ENCODE peak calls at places on chromosome 10, in six cellular contexts. One of them, this sample, is unnamed.

GRCh38 chr10:124383496-124383895 is 35.2 kb downstream of the OAT start:
- DNase-seq in H1: no peak
- DNase-seq in mesenchymal stem cell: no peak
- DNase-seq in neuronal stem cell: no peak
- DNase-seq in mesendoderm: no peak
- DNase-seq in IMR-90: no peak
- DNase-seq in this sample: no peak

GRCh38 chr10:72567884-72568283 is 58.0 kb downstream of the MICU1 start:
- DNase-seq in mesendoderm: peak
- DNase-seq in neuronal stem cell: no peak
- DNase-seq in IMR-90: no peak
- DNase-seq in H1: no peak
- DNase-seq in mesenchymal stem cell: no peak
- DNase-seq in this sample: no peak

GRCh38 chr10:98172073-98172472 is 37.6 kb downstream of the R3HCC1L start:
- DNase-seq in IMR-90: no peak
- DNase-seq in mesenchymal stem cell: no peak
- DNase-seq in mesendoderm: no peak
- DNase-seq in H1: no peak
- DNase-seq in neuronal stem cell: no peak
- DNase-seq in this sample: no peak

GRCh38 chr10:86651021-86651471 is 3.3 kb upstream of the OPN4 start:
- DNase-seq in mesenchymal stem cell: no peak
- DNase-seq in H1: no peak
- DNase-seq in mesendoderm: no peak
- DNase-seq in IMR-90: no peak
- DNase-seq in neuronal stem cell: no peak
- DNase-seq in this sample: peak

GRCh38 chr10:1358860-1359598 is 302.8 kb downstream of the WDR37 start:
- DNase-seq in mesendoderm: no peak
- DNase-seq in mesenchymal stem cell: no peak
- DNase-seq in neuronal stem cell: no peak
- DNase-seq in IMR-90: no peak
- DNase-seq in H1: no peak
- DNase-seq in this sample: no peak

GRCh38 chr10:62183442-62183841 is 85.2 kb downstream of the RTKN2 start:
- DNase-seq in neuronal stem cell: no peak
- DNase-seq in mesenchymal stem cell: no peak
- DNase-seq in IMR-90: no peak
- DNase-seq in H1: no peak
- DNase-seq in mesendoderm: no peak
- DNase-seq in this sample: no peak

GRCh38 chr10:62594093-62594520 is 210.4 kb upstream of the ADO start:
- DNase-seq in H1: peak
- DNase-seq in mesendoderm: peak
- DNase-seq in neuronal stem cell: peak
- DNase-seq in mesenchymal stem cell: peak
- DNase-seq in IMR-90: peak
- DNase-seq in this sample: peak

GRCh38 chr10:62655337-62655994 is 149.1 kb upstream of the ADO start:
- DNase-seq in IMR-90: no peak
- DNase-seq in mesendoderm: no peak
- DNase-seq in mesenchymal stem cell: no peak
- DNase-seq in H1: no peak
- DNase-seq in neuronal stem cell: no peak
- DNase-seq in this sample: no peak

GRCh38 chr10:48306265-48306869 is at the start of gene MAPK8:
- DNase-seq in neuronal stem cell: peak
- DNase-seq in H1: peak
- DNase-seq in mesendoderm: peak
- DNase-seq in mesenchymal stem cell: peak
- DNase-seq in IMR-90: peak
- DNase-seq in this sample: peak
- H2BK120ac ChIP-seq in neuronal stem cell: no peak
- H2BK120ac ChIP-seq in H1: no peak
- H2BK120ac ChIP-seq in mesendoderm: no peak
- H2BK120ac ChIP-seq in mesenchymal stem cell: peak
- H2BK120ac ChIP-seq in IMR-90: peak
- H2BK120ac ChIP-seq in this sample: no peak

GRCh38 chr10:71218046-71218832 is 5.9 kb downstream of the UNC5B start:
- DNase-seq in mesendoderm: peak
- DNase-seq in IMR-90: peak
- DNase-seq in neuronal stem cell: no peak
- DNase-seq in H1: no peak
- DNase-seq in mesenchymal stem cell: peak
- DNase-seq in this sample: peak

GRCh38 chr10:71216751-71217265 is 4.4 kb downstream of the UNC5B start:
- DNase-seq in H1: no peak
- DNase-seq in mesenchymal stem cell: peak
- DNase-seq in mesendoderm: peak
- DNase-seq in neuronal stem cell: no peak
- DNase-seq in IMR-90: no peak
- DNase-seq in this sample: no peak

GRCh38 chr10:71217266-71218045 is 5.1 kb downstream of the UNC5B start:
- DNase-seq in mesenchymal stem cell: peak
- DNase-seq in mesendoderm: peak
- DNase-seq in neuronal stem cell: no peak
- DNase-seq in H1: no peak
- DNase-seq in IMR-90: no peak
- DNase-seq in this sample: peak

GRCh38 chr10:71219918-71220688 is 7.7 kb downstream of the UNC5B start:
- DNase-seq in mesenchymal stem cell: no peak
- DNase-seq in mesendoderm: no peak
- DNase-seq in neuronal stem cell: no peak
- DNase-seq in H1: no peak
- DNase-seq in IMR-90: no peak
- DNase-seq in this sample: no peak

GRCh38 chr10:71218833-71219120 is 6.4 kb downstream of the UNC5B start:
- DNase-seq in neuronal stem cell: no peak
- DNase-seq in mesenchymal stem cell: no peak
- DNase-seq in IMR-90: no peak
- DNase-seq in mesendoderm: no peak
- DNase-seq in H1: no peak
- DNase-seq in this sample: no peak
- H2BK120ac ChIP-seq in neuronal stem cell: no peak
- H2BK120ac ChIP-seq in mesenchymal stem cell: peak
- H2BK120ac ChIP-seq in IMR-90: no peak
- H2BK120ac ChIP-seq in mesendoderm: no peak
- H2BK120ac ChIP-seq in H1: no peak
- H2BK120ac ChIP-seq in this sample: no peak

GRCh38 chr10:29239569-29240472 is 49.0 kb upstream of the LYZL1 start:
- DNase-seq in mesenchymal stem cell: peak
- DNase-seq in IMR-90: no peak
- DNase-seq in neuronal stem cell: no peak
- DNase-seq in H1: no peak
- DNase-seq in mesendoderm: peak
- DNase-seq in this sample: peak
- H2BK120ac ChIP-seq in mesenchymal stem cell: no peak
- H2BK120ac ChIP-seq in IMR-90: no peak
- H2BK120ac ChIP-seq in neuronal stem cell: no peak
- H2BK120ac ChIP-seq in H1: no peak
- H2BK120ac ChIP-seq in mesendoderm: peak
- H2BK120ac ChIP-seq in this sample: no peak

GRCh38 chr10:3758491-3758970 is 26.5 kb downstream of the KLF6 start:
- DNase-seq in H1: no peak
- DNase-seq in mesendoderm: peak
- DNase-seq in IMR-90: no peak
- DNase-seq in mesenchymal stem cell: no peak
- DNase-seq in neuronal stem cell: no peak
- DNase-seq in this sample: no peak
- H2BK120ac ChIP-seq in H1: no peak
- H2BK120ac ChIP-seq in mesendoderm: no peak
- H2BK120ac ChIP-seq in IMR-90: peak
- H2BK120ac ChIP-seq in mesenchymal stem cell: no peak
- H2BK120ac ChIP-seq in neuronal stem cell: no peak
- H2BK120ac ChIP-seq in this sample: no peak

DNA sequence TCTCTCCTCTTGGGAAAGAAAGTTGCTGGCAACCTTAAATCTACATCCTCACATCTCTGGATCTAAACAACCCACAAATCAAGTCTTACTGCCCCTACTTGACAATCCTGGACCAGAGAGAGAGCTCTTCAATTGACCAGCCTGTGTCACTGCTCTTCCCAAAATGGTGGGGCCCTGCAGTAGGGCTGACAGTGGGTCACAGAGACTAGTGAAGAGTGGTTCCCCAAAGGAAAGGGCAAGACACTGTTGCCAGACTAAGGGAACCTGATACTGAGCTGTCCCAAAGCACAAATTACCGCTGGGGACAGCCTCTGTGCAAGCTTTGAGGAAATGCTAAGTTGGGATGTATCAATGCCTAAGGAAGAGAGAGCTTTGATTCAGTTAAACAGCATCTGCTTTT is 4.5 kb upstream of the GPRIN2 start:
- DNase-seq in IMR-90: no peak
- DNase-seq in neuronal stem cell: no peak
- DNase-seq in mesendoderm: no peak
- DNase-seq in mesenchymal stem cell: no peak
- DNase-seq in H1: no peak
- DNase-seq in this sample: no peak
- H2BK120ac ChIP-seq in IMR-90: no peak
- H2BK120ac ChIP-seq in neuronal stem cell: no peak
- H2BK120ac ChIP-seq in mesendoderm: no peak
- H2BK120ac ChIP-seq in mesenchymal stem cell: no peak
- H2BK120ac ChIP-seq in H1: no peak
- H2BK120ac ChIP-seq in this sample: no peak